ENCODE peak calls at places on chromosomes 12 and 14, in seven cellular contexts. H, B, C, U, M, S and G are unnamed samples.

GRCh38 chr14:24157331-24157730 is 3.7 kb upstream of the IRF9 start:
- DNase-seq in S (no peak), U (no peak), H (no peak), C (no peak), B (no peak), M (no peak), G (no peak)

GRCh38 chr12:54009171-54010052 is 627 bp downstream of the HOXC8 start:
- DNase-seq in M (peak), H (no peak), S (peak), B (no peak), U (no peak), C (no peak), G (no peak)

GRCh38 chr12:52566847-52567291 is 6.8 kb downstream of the KRT74 start:
- DNase-seq in M (no peak), H (no peak), C (no peak), U (no peak), S (no peak), B (peak), G (no peak)

GRCh38 chr12:113214938-113215400 is 6.3 kb upstream of the TPCN1 start:
- DNase-seq in C (no peak), U (no peak), M (peak), H (peak), S (peak), B (peak), G (no peak)

GRCh38 chr14:29705801-29706200 is 221.8 kb downstream of the PRKD1 start:
- DNase-seq in H (no peak), B (no peak), U (no peak), S (no peak), C (no peak), M (no peak), G (no peak)

GRCh38 chr14:74459289-74459946 is 33.4 kb upstream of the SYNDIG1L start:
- DNase-seq in H (peak), U (peak), M (peak), B (peak), S (peak), C (peak), G (peak)

GRCh38 chr12:52056801-52057613 is 5.8 kb downstream of the NR4A1 start:
- DNase-seq in C (no peak), S (no peak), U (no peak), H (peak), B (no peak), M (no peak), G (no peak)

GRCh38 chr12:580813-581212 is 82.4 kb downstream of the NINJ2 start:
- DNase-seq in S (no peak), M (no peak), C (peak), B (no peak), U (no peak), H (no peak), G (no peak)

GRCh38 chr12:124745891-124746570 is 117.6 kb downstream of the SCARB1 start:
- DNase-seq in S (peak), M (peak), U (peak), H (peak), B (peak), C (peak), G (peak)

GRCh38 chr12:109451400-109451799 is 25.7 kb downstream of the KCTD10 start:
- DNase-seq in S (no peak), M (no peak), B (no peak), H (no peak), U (no peak), C (no peak), G (no peak)

GRCh38 chr14:21317433-21317832 is 37.5 kb downstream of the RPGRIP1 start:
- DNase-seq in U (no peak), H (no peak), B (no peak), S (no peak), C (no peak), M (no peak), G (no peak)

GRCh38 chr12:106171117-106171750 is 32.5 kb upstream of the NUAK1 start:
- DNase-seq in B (no peak), S (peak), M (no peak), H (peak), U (no peak), C (no peak), G (no peak)

GRCh38 chr14:99169776-99170356 is 102.1 kb downstream of the BCL11B start:
- DNase-seq in C (peak), B (peak), H (no peak), M (no peak), U (no peak), S (no peak), G (no peak)

GRCh38 chr12:117192057-117192456 is 1.8 kb upstream of the FBXO21 start:
- DNase-seq in C (peak), U (no peak), B (peak), H (no peak), S (no peak), M (peak), G (no peak)

GRCh38 chr12:22598141-22598762 is 26.7 kb upstream of the ETNK1 start:
- DNase-seq in H (no peak), S (no peak), M (no peak), U (no peak), C (no peak), B (no peak), G (no peak)

GRCh38 chr14:85963486-85963885 is 433.5 kb downstream of the FLRT2 start:
- DNase-seq in C (no peak), S (no peak), B (no peak), M (no peak), U (no peak), H (no peak), G (no peak)
- H2BK120ac ChIP-seq in C (no peak), S (no peak), B (no peak), M (no peak), U (no peak), H (no peak), G (no peak)

DNA sequence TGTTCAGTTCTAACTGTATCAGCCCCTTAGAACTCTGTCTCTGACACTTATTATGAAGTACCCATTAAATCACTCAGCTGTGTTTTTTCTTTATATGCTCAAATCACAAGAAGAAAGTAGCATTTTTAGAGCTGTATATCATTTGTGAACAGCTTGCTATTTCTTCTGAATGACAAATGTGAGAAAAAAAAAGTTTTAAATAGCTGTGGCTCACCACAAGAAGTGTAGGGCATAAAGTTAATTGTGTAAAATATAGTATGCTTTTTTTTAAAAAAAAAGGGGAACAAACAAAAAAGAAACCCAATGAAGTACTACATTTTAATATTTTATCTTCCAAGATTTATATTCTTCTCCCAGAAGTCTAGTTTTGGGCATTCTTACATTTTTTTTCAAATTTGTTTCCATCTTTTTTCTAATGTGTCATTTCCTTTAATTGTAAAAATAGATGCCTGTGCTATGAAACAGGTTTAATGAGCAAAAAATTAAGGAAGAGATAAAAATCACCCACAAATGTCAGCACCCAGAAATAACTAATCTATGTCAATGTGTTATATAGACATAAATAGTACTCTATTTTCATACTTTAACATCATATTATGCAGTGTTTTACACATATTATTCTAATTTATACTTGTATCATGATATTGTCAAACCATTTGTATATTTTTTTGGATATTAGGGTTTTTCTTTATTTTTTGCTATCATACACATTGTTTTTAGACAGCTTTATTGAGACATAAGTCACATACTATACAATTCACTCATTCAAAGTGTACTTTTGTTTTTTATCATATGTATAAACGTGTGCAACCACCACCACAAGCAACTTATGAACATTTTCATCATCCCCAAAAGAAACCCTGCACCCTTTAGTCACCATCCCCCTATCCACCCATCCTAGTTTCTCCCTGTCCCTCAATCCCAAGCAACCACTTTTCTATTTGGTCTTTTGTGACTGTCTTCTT is 22.4 kb upstream of the LRRK2 start:
- DNase-seq in H (no peak), C (no peak), M (no peak), U (no peak), B (no peak), S (peak), G (no peak)
- H2BK120ac ChIP-seq in H (no peak), C (no peak), M (no peak), U (no peak), B (no peak), S (no peak), G (no peak)

DNA sequence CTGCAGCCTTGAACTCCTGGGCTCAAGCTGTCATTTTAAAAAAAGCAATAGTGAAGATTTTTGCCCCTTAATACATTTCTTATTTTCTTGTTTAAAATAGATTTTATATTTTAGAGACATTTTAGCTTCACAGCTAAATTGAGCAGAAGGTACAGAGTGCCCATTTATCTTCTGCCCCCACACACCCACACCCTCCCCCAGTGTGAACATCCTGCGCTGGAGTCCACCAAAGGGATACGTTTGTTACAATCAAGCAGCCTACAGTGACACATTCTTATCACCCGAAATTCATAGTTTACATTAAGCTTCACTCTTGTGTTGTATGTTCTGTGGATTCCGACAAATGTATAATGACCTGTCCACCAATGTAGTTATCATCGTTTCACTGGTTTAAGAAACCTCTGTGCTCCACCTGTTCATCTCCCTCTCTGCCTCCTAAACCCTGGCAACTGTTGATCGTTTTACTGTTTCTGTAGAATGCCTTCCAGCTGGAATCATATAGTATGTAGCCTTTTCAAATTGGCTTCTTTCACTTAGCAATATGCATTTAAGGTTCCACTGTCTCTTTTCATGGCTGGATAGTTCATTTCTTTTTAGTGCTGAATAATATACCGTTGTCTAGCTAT is 91.0 kb upstream of the TRAF3 start:
- DNase-seq in H (no peak), U (no peak), S (no peak), C (no peak), B (no peak), M (no peak), G (no peak)
- H2BK120ac ChIP-seq in H (no peak), U (no peak), S (peak), C (no peak), B (no peak), M (no peak), G (no peak)

DNA sequence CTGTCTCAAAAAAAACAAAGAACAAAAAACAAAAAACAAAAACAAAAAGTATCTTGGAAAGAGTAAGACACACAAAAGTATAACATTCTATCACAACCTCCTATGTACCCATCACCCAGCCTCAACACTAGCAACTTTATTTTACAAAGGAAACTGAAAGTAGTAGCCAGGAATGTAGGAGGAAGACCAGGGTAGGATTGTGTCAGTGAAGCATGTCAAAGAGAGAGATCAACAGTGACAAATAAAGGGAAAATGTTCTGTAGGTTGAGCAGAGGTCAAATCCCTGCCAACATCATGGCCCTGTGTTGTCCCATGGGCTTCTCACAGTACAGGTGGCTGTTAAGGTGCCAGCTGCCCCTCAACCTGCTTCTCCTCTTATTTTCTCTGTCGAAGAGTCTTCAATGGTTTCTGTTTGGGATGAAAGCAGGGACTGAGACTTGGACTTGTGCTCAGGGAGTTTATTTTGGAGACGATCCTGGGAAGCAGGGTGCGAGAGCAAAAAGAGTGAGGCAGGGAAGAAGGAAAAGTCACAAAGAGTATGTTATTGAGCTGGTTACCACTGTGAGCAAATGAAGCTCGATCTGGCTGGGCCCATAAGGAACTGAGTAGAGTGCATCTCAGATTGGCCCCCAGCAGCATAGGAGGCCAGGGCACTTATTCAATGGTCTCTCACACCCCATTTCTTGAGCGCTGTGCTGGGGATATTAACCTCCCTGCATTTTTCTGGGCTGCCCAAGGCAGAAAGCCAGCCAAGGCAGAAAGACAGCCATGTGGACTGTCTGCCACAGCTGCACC is 29.4 kb upstream of the CTDSP2 start:
- DNase-seq in H (no peak), B (no peak), C (no peak), U (no peak), S (no peak), M (no peak), G (no peak)
- H2BK120ac ChIP-seq in H (no peak), B (no peak), C (no peak), U (no peak), S (no peak), M (no peak), G (no peak)

DNA sequence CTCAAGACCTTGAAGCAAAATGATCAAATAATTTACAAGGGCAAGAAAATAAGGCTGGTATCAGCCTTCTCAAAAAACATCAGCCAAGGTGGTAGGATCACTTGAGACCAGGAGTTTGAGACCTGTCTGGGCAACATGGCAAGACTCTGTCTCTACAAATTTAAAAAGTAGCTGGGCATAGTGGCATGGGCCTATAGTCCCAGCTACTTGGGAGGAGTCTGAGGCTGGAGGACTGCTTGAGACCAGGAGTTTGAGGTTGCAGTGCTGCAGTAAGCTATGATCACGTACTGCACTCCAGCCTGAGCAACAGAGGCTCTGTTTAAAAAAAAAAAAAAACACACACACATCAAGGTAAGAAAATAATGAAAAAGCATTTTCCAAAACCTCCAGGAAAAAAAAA is 22.1 kb downstream of the SEC23A start:
- DNase-seq in C (no peak), H (no peak), M (no peak), B (no peak), S (no peak), U (no peak), G (no peak)
- H2BK120ac ChIP-seq in C (no peak), H (no peak), M (no peak), B (no peak), S (no peak), U (no peak), G (no peak)

GRCh38 chr12:82848846-82849245 is 162.1 kb downstream of the TMTC2 start:
- DNase-seq in U (no peak), B (no peak), S (no peak), H (no peak), M (peak), C (no peak), G (no peak)
- H2BK120ac ChIP-seq in U (no peak), B (no peak), S (no peak), H (no peak), M (no peak), C (no peak), G (no peak)

GRCh38 chr12:69676257-69677012 is 22.7 kb downstream of the BEST3 start:
- DNase-seq in S (no peak), H (peak), M (no peak), B (no peak), U (no peak), C (no peak), G (no peak)
- H2BK120ac ChIP-seq in S (no peak), H (no peak), M (no peak), B (no peak), U (no peak), C (no peak), G (no peak)

DNA sequence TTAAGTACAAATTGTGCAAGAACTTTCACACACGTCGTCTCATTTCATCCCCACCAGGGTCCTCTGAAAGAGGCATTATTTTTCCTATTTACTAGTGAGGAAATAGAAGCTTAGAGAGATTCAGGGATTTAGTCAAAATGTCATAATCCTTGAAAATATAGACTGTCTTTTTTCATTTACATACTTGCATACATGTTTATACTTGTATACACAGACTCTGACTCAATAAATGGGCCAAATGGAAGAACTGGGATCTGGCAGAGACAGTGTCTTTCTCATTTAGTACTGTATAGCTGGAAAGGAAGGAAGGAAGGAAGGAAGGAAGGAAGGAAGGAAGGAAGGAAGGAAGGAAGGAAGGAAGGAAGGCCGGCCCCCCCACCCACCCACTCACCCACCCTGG is 357.7 kb upstream of the SOX5 start:
- DNase-seq in M (no peak), H (no peak), C (no peak), B (no peak), S (no peak), U (no peak), G (no peak)
- H2BK120ac ChIP-seq in M (no peak), H (no peak), C (no peak), B (no peak), S (no peak), U (no peak), G (no peak)

DNA sequence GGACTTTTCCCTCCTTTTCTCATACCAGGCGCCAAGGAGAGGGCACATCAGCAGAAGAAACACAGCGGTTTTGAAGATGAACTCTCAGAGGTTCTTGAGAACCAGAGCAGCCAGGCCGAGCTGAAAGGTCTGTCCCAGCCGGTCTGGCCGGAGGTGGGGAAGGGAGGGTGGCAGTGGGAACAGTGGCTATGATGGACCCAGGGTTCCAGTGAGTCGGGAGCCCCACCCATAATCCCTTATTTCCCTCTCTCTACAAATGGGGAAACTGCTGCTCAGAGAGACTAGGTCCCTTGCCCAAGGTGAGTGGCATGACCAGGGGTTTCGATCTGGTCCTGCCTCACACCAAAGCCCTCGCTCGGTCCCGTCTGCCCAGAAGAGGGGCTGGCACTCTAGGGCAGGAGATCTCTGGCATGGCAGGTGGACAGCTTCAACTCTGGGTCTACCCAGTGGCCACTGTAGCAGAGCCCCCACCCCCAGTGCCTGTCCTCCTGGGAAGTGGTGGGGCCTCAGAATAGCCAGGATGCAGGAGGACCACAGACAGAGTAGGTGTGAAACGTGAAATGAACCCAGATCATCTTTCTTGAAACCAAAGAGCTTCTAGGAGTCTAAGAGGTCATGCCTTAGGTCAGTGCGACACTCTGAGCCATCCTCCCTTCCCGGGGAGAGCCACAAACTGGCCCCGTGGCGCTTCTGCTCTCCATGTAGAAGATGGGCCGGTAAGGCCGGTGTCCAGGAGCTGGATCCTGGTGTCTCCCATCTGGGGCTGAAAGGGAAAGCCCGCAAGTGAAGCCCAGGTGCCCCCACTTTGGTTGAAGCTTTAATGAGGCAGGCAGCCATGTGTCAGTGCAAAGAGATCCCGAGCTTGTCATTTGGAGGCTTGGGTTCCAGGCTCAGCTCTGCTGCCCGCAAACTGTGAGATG is 7.0 kb downstream of the CHGA start:
- DNase-seq in S (no peak), H (no peak), C (no peak), B (no peak), U (no peak), M (no peak), G (no peak)
- H2BK120ac ChIP-seq in S (no peak), H (no peak), C (no peak), B (no peak), U (no peak), M (no peak), G (no peak)